ENCODE peak calls at places on chromosomes 5 and 9, in five cellular contexts. Q is PC-9, G is H1, K is psoas muscle, P is stomach. W is an unnamed sample.

GRCh38 chr5:133607451-133607850 is 4.9 kb downstream of the FSTL4 start:
- DNase-seq in Q (no peak), G (no peak), K (no peak), P (no peak), W (no peak)

GRCh38 chr9:37025381-37026084 is 8.5 kb downstream of the PAX5 start:
- DNase-seq in Q (no peak), G (no peak), K (no peak), P (no peak), W (no peak)

GRCh38 chr9:36163049-36163839 is 5.9 kb upstream of the CCIN start:
- DNase-seq in Q (no peak), G (peak; percentile 85), K (peak; percentile 68), P (no peak), W (no peak)

GRCh38 chr5:91219141-91219802 is 163.8 kb downstream of the ARRDC3 start:
- DNase-seq in Q (peak; percentile 33), G (no peak), K (no peak), P (peak; percentile 48), W (peak; percentile 32)

GRCh38 chr9:126927419-126927818 is 12.8 kb downstream of the RALGPS1 start:
- DNase-seq in Q (no peak), G (no peak), K (no peak), P (no peak), W (no peak)

GRCh38 chr5:180160822-180161221 is 48.2 kb downstream of the RASGEF1C start:
- DNase-seq in Q (no peak), G (no peak), K (no peak), P (no peak), W (no peak)

GRCh38 chr5:131541071-131541470 is 94.0 kb downstream of the RAPGEF6 start:
- DNase-seq in Q (no peak), G (no peak), K (no peak), P (no peak), W (no peak)

GRCh38 chr5:125612356-125613149 is 810.7 kb upstream of the GRAMD2B start:
- DNase-seq in Q (no peak), G (no peak), K (peak; percentile 16), P (no peak), W (no peak)

GRCh38 chr9:129319076-129319937 is 141.2 kb upstream of the IER5L start:
- DNase-seq in Q (no peak), G (no peak), K (no peak), P (peak; percentile 23), W (no peak)

GRCh38 chr5:108345541-108346171 is 36.2 kb downstream of the FBXL17 start:
- DNase-seq in Q (no peak), G (no peak), K (no peak), P (no peak), W (peak; percentile 13)

GRCh38 chr9:104346645-104347175 is 157.4 kb upstream of the OR13F1 start:
- DNase-seq in Q (no peak), G (no peak), K (no peak), P (no peak), W (no peak)

GRCh38 chr5:42858031-42858643 is 46.4 kb upstream of the SELENOP start:
- DNase-seq in Q (no peak), G (no peak), K (no peak), P (no peak), W (no peak)

GRCh38 chr5:642481-642880 is 30.3 kb downstream of the CEP72 start:
- DNase-seq in Q (no peak), G (no peak), K (no peak), P (no peak), W (no peak)

GRCh38 chr9:133144887-133145466 is 18.7 kb downstream of the GBGT1 start:
- DNase-seq in Q (no peak), G (no peak), K (no peak), P (no peak), W (no peak)

GRCh38 chr5:39373797-39374196 is 9.5 kb upstream of the C9 start:
- DNase-seq in Q (no peak), G (no peak), K (no peak), P (no peak), W (no peak)

GRCh38 chr5:83095163-83095972 is 18.0 kb downstream of the XRCC4 start:
- DNase-seq in Q (no peak), G (no peak), K (no peak), P (no peak), W (no peak)

GRCh38 chr5:77993141-77993540 is 217.0 kb upstream of the TBCA start:
- DNase-seq in Q (no peak), G (no peak), K (no peak), P (no peak), W (no peak)

GRCh38 chr5:123449424-123449823 is 26.2 kb upstream of the CEP120 start:
- DNase-seq in Q (no peak), G (no peak), K (no peak), P (no peak), W (no peak)

GRCh38 chr9:87609002-87609401 is 111.3 kb downstream of the DAPK1 start:
- DNase-seq in Q (no peak), G (no peak), K (no peak), P (no peak), W (no peak)

GRCh38 chr9:19748278-19749126 is 40.3 kb downstream of the SLC24A2 start:
- DNase-seq in Q (no peak), G (no peak), K (no peak), P (no peak), W (no peak)

GRCh38 chr9:89436326-89436725 is 61.6 kb downstream of the SEMA4D start:
- DNase-seq in Q (no peak), G (no peak), K (no peak), P (no peak), W (no peak)

GRCh38 chr5:124179788-124180187 is 566.7 kb downstream of the ZNF608 start:
- DNase-seq in Q (no peak), G (no peak), K (no peak), P (no peak), W (no peak)

GRCh38 chr9:78239506-78239905 is 3.6 kb downstream of the CEP78 start:
- DNase-seq in Q (no peak), G (no peak), K (no peak), P (peak; percentile 55), W (no peak)

GRCh38 chr5:148956632-148957385 is 106.1 kb downstream of the SH3TC2 start:
- DNase-seq in Q (peak; percentile 28), G (no peak), K (no peak), P (peak; percentile 57), W (no peak)

GRCh38 chr9:117744856-117745389 is 40.7 kb downstream of the TLR4 start:
- DNase-seq in Q (no peak), G (no peak), K (peak; percentile 20), P (no peak), W (no peak)

GRCh38 chr9:124327488-124327887 is 69.7 kb downstream of the NEK6 start:
- DNase-seq in Q (no peak), G (no peak), K (no peak), P (no peak), W (no peak)

GRCh38 chr5:149940077-149940574 is 4.5 kb downstream of the PDE6A start:
- DNase-seq in Q (no peak), G (no peak), K (no peak), P (no peak), W (no peak)

GRCh38 chr9:91689006-91689405 is 261.0 kb downstream of the ROR2 start:
- DNase-seq in Q (no peak), G (no peak), K (no peak), P (no peak), W (no peak)

GRCh38 chr5:82720764-82721163 is 356.4 kb downstream of the TMEM167A start:
- DNase-seq in Q (no peak), G (no peak), K (no peak), P (no peak), W (no peak)

GRCh38 chr5:102772273-102772672 is 17.2 kb downstream of the PAM start:
- DNase-seq in Q (no peak), G (no peak), K (no peak), P (no peak), W (no peak)

DNA sequence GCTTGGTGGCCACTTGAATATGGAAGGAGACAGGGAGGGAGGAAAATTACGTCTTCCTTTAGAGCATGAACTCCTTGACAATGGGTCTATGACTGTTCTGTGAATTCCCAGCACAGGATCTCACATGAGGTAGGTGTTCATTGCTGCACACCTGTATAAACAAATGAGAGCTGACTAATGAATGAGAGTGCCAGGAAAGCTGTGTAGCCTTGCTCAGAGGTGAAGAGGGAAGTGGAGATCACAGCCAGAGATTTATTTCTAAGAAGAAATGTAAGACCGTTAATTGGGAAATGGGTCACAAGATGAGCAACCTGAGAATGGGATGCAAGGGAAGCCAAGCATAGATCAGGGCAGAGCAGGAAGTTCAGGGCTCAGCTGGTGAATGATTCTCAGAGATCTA is 295.2 kb downstream of the CDK5RAP2 start:
- DNase-seq in Q (no peak), G (no peak), K (no peak), P (no peak), W (no peak)
- H3K4me3 ChIP-seq in Q (no peak overlapping the region), G (no peak overlapping the region), K (no peak overlapping the region), P (no peak overlapping the region), W (no peak overlapping the region)

GRCh38 chr9:80811003-80811402 is 878.3 kb downstream of the TLE1 start:
- DNase-seq in Q (no peak), G (no peak), K (no peak), P (no peak), W (peak; percentile 4)
- TF ChIP-seq CTCF in Q (no peak), G (no peak), K (no peak), P (no peak), W (no peak)

GRCh38 chr5:142057697-142058056 is 44.9 kb upstream of the GNPDA1 start:
- DNase-seq in Q (no peak), G (no peak), K (no peak), P (no peak), W (no peak)
- H3K27ac ChIP-seq in Q (peak overlapping the region; percentile 88), G (no peak overlapping the region), K (no peak overlapping the region), P (no peak overlapping the region), W (no peak overlapping the region)

GRCh38 chr9:115671236-115671770 is 482.3 kb upstream of the PAPPA start:
- DNase-seq in Q (no peak), G (no peak), K (no peak), P (no peak), W (no peak)

GRCh38 chr9:115671911-115672310 is 481.7 kb upstream of the PAPPA start:
- DNase-seq in Q (no peak), G (no peak), K (no peak), P (no peak), W (no peak)

GRCh38 chr9:115673599-115673998 is 480.0 kb upstream of the PAPPA start:
- DNase-seq in Q (no peak), G (no peak), K (peak; percentile 17), P (no peak), W (no peak)

GRCh38 chr9:115674091-115674490 is 479.5 kb upstream of the PAPPA start:
- DNase-seq in Q (no peak), G (no peak), K (no peak), P (no peak), W (no peak)

DNA sequence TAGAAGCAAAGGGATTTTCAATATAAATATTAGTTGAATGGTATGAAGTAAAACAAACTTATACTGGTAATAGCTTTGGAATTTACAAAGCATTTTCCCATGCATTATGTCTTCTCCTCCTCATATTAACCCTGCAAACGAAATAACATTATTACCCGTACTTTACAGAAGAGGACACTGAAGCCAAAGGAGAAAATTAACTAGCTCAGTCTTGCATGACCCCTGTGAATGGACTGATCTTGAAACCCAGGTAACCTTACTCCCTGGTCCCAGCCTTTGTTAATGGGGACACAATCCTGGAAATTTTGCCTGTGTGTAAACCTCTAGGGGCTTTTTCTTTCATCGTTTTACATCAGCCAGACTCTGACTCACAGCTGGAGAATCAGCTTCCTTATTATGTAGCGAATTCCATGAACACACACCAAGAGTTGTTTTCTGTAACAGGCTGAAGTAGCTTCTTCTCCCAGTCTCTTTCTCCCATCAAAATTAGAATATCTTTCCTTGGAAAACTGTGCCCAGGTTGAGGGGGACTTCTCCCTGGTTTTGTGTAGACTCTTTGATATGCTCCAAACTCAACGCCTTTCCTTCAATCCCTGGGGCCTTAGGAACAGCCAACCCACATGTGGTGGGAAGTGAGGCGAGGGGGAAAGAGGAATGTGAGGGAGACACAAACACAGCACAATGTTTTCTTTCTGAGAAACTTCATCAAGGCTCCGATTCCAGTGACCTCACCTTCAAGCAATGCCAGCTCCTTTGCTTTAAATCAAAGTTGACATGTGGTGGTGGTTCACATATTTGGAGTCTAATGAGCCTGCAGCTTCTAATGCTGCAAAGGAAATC is 480.9 kb upstream of the PAPPA start:
- DNase-seq in Q (peak; percentile 69), G (no peak), K (no peak), P (no peak), W (peak; percentile 96)
- H3K4me3 ChIP-seq in Q (no peak overlapping the region), G (no peak overlapping the region), K (no peak overlapping the region), P (no peak overlapping the region), W (peak overlapping the region; percentile 5)